ENCODE peak calls at places on chromosomes 12 and 14, in four cellular contexts. One of them, this sample, is unnamed.

GRCh38 chr12:85979641-85980040 is 105.5 kb downstream of the NTS start:
- DNase-seq in WTC11: no peak
- DNase-seq in AG10803: no peak
- DNase-seq in dorsolateral prefrontal cortex: no peak
- DNase-seq in this sample: no peak

GRCh38 chr12:5476356-5476755 is 44.4 kb downstream of the NTF3 start:
- DNase-seq in WTC11: no peak
- DNase-seq in dorsolateral prefrontal cortex: no peak
- DNase-seq in AG10803: no peak
- DNase-seq in this sample: no peak

GRCh38 chr14:21071225-21072041 is 1.3 kb downstream of the ARHGEF40 start:
- DNase-seq in AG10803: peak; percentile 96
- DNase-seq in dorsolateral prefrontal cortex: no peak
- DNase-seq in WTC11: peak; percentile 88
- DNase-seq in this sample: peak; percentile 58

GRCh38 chr14:106556665-106557289 is 1030.4 kb downstream of the TMEM121 start:
- DNase-seq in dorsolateral prefrontal cortex: no peak
- DNase-seq in WTC11: peak; percentile 14
- DNase-seq in AG10803: no peak
- DNase-seq in this sample: peak; percentile 81

GRCh38 chr14:97379091-97379531 is 581.9 kb downstream of the VRK1 start:
- DNase-seq in WTC11: no peak
- DNase-seq in dorsolateral prefrontal cortex: no peak
- DNase-seq in AG10803: no peak
- DNase-seq in this sample: no peak

GRCh38 chr12:24767016-24767415 is 181.9 kb downstream of the BCAT1 start:
- DNase-seq in AG10803: no peak
- DNase-seq in dorsolateral prefrontal cortex: no peak
- DNase-seq in WTC11: no peak
- DNase-seq in this sample: no peak

GRCh38 chr12:4031703-4032291 is 158.6 kb upstream of the PARP11 start:
- DNase-seq in AG10803: peak; percentile 37
- DNase-seq in WTC11: no peak
- DNase-seq in dorsolateral prefrontal cortex: no peak
- DNase-seq in this sample: peak; percentile 19

GRCh38 chr14:68819260-68819691 is 26.4 kb upstream of the ZFP36L1 start:
- DNase-seq in AG10803: peak; percentile 51
- DNase-seq in dorsolateral prefrontal cortex: no peak
- DNase-seq in WTC11: peak; percentile 59
- DNase-seq in this sample: no peak

GRCh38 chr14:97771340-97772045 is 974.3 kb downstream of the VRK1 start:
- DNase-seq in dorsolateral prefrontal cortex: no peak
- DNase-seq in WTC11: no peak
- DNase-seq in AG10803: no peak
- DNase-seq in this sample: no peak

GRCh38 chr12:65990592-65990991 is 140.0 kb downstream of the LLPH start:
- DNase-seq in dorsolateral prefrontal cortex: no peak
- DNase-seq in WTC11: no peak
- DNase-seq in AG10803: no peak
- DNase-seq in this sample: no peak

GRCh38 chr12:53683494-53683893 is 7.6 kb upstream of the ATP5MC2 start:
- DNase-seq in AG10803: no peak
- DNase-seq in dorsolateral prefrontal cortex: no peak
- DNase-seq in WTC11: no peak
- DNase-seq in this sample: no peak

GRCh38 chr12:31353730-31354708 is 28.1 kb upstream of the SINHCAF start:
- DNase-seq in WTC11: no peak
- DNase-seq in dorsolateral prefrontal cortex: no peak
- DNase-seq in AG10803: no peak
- DNase-seq in this sample: no peak

GRCh38 chr12:110849748-110850403 is 3.1 kb downstream of the CCDC63 start:
- DNase-seq in AG10803: no peak
- DNase-seq in WTC11: no peak
- DNase-seq in dorsolateral prefrontal cortex: no peak
- DNase-seq in this sample: no peak

GRCh38 chr12:94151577-94151976 is 3.2 kb downstream of the PLXNC1 start:
- DNase-seq in dorsolateral prefrontal cortex: no peak
- DNase-seq in AG10803: no peak
- DNase-seq in WTC11: no peak
- DNase-seq in this sample: no peak

GRCh38 chr12:45725631-45726593 is 3.6 kb upstream of the ARID2 start:
- DNase-seq in AG10803: peak; percentile 31
- DNase-seq in dorsolateral prefrontal cortex: no peak
- DNase-seq in WTC11: no peak
- DNase-seq in this sample: peak; percentile 24

GRCh38 chr12:524167-524951 is 64.6 kb downstream of the B4GALNT3 start:
- DNase-seq in dorsolateral prefrontal cortex: no peak
- DNase-seq in WTC11: no peak
- DNase-seq in AG10803: no peak
- DNase-seq in this sample: peak; percentile 39

GRCh38 chr12:88325076-88325827 is 183.1 kb downstream of the TMTC3 start:
- DNase-seq in AG10803: peak; percentile 97
- DNase-seq in dorsolateral prefrontal cortex: no peak
- DNase-seq in WTC11: no peak
- DNase-seq in this sample: no peak

GRCh38 chr12:62263956-62264355 is 3.8 kb downstream of the USP15 start:
- DNase-seq in WTC11: no peak
- DNase-seq in AG10803: no peak
- DNase-seq in dorsolateral prefrontal cortex: no peak
- DNase-seq in this sample: no peak

GRCh38 chr14:58898655-58899316 is 261.0 kb downstream of the DACT1 start:
- DNase-seq in AG10803: peak; percentile 96
- DNase-seq in WTC11: no peak
- DNase-seq in dorsolateral prefrontal cortex: no peak
- DNase-seq in this sample: no peak

GRCh38 chr12:31324845-31325523 is 966 bp downstream of the SINHCAF start:
- DNase-seq in AG10803: peak; percentile 35
- DNase-seq in WTC11: peak; percentile 31
- DNase-seq in dorsolateral prefrontal cortex: no peak
- DNase-seq in this sample: peak; percentile 50

GRCh38 chr12:62977419-62977818 is 42.5 kb upstream of the PPM1H start:
- DNase-seq in WTC11: no peak
- DNase-seq in dorsolateral prefrontal cortex: no peak
- DNase-seq in AG10803: peak; percentile 38
- DNase-seq in this sample: peak; percentile 60

GRCh38 chr12:1670815-1671268 is 20.0 kb upstream of the ADIPOR2 start:
- DNase-seq in dorsolateral prefrontal cortex: no peak
- DNase-seq in WTC11: no peak
- DNase-seq in AG10803: no peak
- DNase-seq in this sample: peak; percentile 50

GRCh38 chr12:6824085-6824800 is 2.6 kb downstream of the GPR162 start:
- DNase-seq in AG10803: no peak
- DNase-seq in dorsolateral prefrontal cortex: no peak
- DNase-seq in WTC11: no peak
- DNase-seq in this sample: no peak

GRCh38 chr14:61569783-61570182 is 125.5 kb upstream of the HIF1A start:
- DNase-seq in WTC11: no peak
- DNase-seq in AG10803: peak; percentile 96
- DNase-seq in dorsolateral prefrontal cortex: no peak
- DNase-seq in this sample: peak; percentile 46

GRCh38 chr12:132286912-132287311 is 42.5 kb downstream of the GALNT9 start:
- DNase-seq in AG10803: no peak
- DNase-seq in WTC11: peak; percentile 5
- DNase-seq in dorsolateral prefrontal cortex: no peak
- DNase-seq in this sample: peak; percentile 83

GRCh38 chr12:89706551-89707348 is 1.9 kb downstream of the ATP2B1 start:
- DNase-seq in dorsolateral prefrontal cortex: no peak
- DNase-seq in WTC11: no peak
- DNase-seq in AG10803: peak; percentile 43
- DNase-seq in this sample: peak; percentile 30

GRCh38 chr12:49897276-49897675 is 6.4 kb downstream of the FAIM2 start:
- DNase-seq in WTC11: no peak
- DNase-seq in dorsolateral prefrontal cortex: no peak
- DNase-seq in AG10803: no peak
- DNase-seq in this sample: no peak

GRCh38 chr14:24052656-24053547 is 1.1 kb downstream of the CARMIL3 start:
- DNase-seq in dorsolateral prefrontal cortex: no peak
- DNase-seq in WTC11: no peak
- DNase-seq in AG10803: no peak
- DNase-seq in this sample: no peak

GRCh38 chr14:89312937-89313336 is 104.1 kb downstream of the FOXN3 start:
- DNase-seq in dorsolateral prefrontal cortex: no peak
- DNase-seq in AG10803: no peak
- DNase-seq in WTC11: no peak
- DNase-seq in this sample: no peak

GRCh38 chr14:89308232-89308959 is 108.6 kb downstream of the FOXN3 start:
- DNase-seq in AG10803: peak; percentile 29
- DNase-seq in dorsolateral prefrontal cortex: no peak
- DNase-seq in WTC11: no peak
- DNase-seq in this sample: no peak

GRCh38 chr14:89307409-89307808 is 109.6 kb downstream of the FOXN3 start:
- DNase-seq in dorsolateral prefrontal cortex: no peak
- DNase-seq in WTC11: no peak
- DNase-seq in AG10803: no peak
- DNase-seq in this sample: no peak

GRCh38 chr14:89310211-89310610 is 106.8 kb downstream of the FOXN3 start:
- DNase-seq in AG10803: no peak
- DNase-seq in WTC11: no peak
- DNase-seq in dorsolateral prefrontal cortex: no peak
- DNase-seq in this sample: no peak

DNA sequence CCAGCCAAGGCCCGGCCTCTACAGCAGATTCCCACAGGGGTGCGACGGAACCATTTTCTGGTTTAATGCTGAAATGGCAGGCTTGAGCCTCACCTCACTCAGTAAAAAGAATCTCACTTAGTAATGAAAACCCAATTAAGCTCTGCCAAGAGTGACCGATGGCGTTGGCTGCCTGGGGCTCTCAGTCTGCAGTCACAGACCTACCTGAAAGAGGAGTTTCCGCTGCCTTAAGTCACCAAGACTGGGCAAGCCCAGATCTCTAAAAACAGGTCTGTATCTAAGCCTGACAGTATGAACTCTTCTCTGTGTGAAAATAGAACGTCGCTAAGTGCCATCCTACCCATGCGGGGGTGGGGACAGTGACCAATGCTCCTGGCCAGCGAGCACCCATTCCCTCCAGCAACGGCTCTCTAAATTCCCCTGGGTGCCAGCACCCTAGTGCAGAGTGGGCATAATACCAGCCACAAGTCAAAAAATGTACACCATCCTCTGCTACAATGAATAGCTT is 107.3 kb downstream of the FOXN3 start:
- DNase-seq in WTC11: no peak
- DNase-seq in AG10803: no peak
- DNase-seq in dorsolateral prefrontal cortex: no peak
- DNase-seq in this sample: no peak
- TF ChIP-seq CTCF in WTC11: no peak
- TF ChIP-seq CTCF in AG10803: no peak
- TF ChIP-seq CTCF in dorsolateral prefrontal cortex: no peak
- TF ChIP-seq CTCF in this sample: no peak

GRCh38 chr12:81450920-81451739 is 308.0 kb downstream of the PPFIA2 start:
- DNase-seq in dorsolateral prefrontal cortex: no peak
- DNase-seq in AG10803: peak; percentile 72
- DNase-seq in WTC11: peak; percentile 70
- DNase-seq in this sample: peak; percentile 72
- TF ChIP-seq CTCF in dorsolateral prefrontal cortex: peak; percentile 65
- TF ChIP-seq CTCF in AG10803: peak; percentile 72
- TF ChIP-seq CTCF in WTC11: peak; percentile 38
- TF ChIP-seq CTCF in this sample: peak; percentile 71

GRCh38 chr14:70888151-70888499 is 19.1 kb upstream of the PCNX1 start:
- DNase-seq in AG10803: no peak
- DNase-seq in WTC11: peak; percentile 25
- DNase-seq in dorsolateral prefrontal cortex: no peak
- DNase-seq in this sample: no peak
- TF ChIP-seq CTCF in AG10803: no peak
- TF ChIP-seq CTCF in WTC11: no peak
- TF ChIP-seq CTCF in dorsolateral prefrontal cortex: no peak
- TF ChIP-seq CTCF in this sample: no peak

GRCh38 chr14:53963491-53964227 is 7.0 kb upstream of the BMP4 start:
- DNase-seq in WTC11: peak; percentile 55
- DNase-seq in dorsolateral prefrontal cortex: no peak
- DNase-seq in AG10803: no peak
- DNase-seq in this sample: peak; percentile 75
- TF ChIP-seq CTCF in WTC11: no peak
- TF ChIP-seq CTCF in dorsolateral prefrontal cortex: no peak
- TF ChIP-seq CTCF in AG10803: peak; percentile 7
- TF ChIP-seq CTCF in this sample: peak; percentile 48

GRCh38 chr12:91109148-91109564 is 2.1 kb downstream of the LUM start:
- DNase-seq in dorsolateral prefrontal cortex: peak; percentile 24
- DNase-seq in WTC11: peak; percentile 82
- DNase-seq in AG10803: peak; percentile 83
- DNase-seq in this sample: peak; percentile 88
- TF ChIP-seq CTCF in dorsolateral prefrontal cortex: peak; percentile 32
- TF ChIP-seq CTCF in WTC11: peak; percentile 62
- TF ChIP-seq CTCF in AG10803: peak; percentile 75
- TF ChIP-seq CTCF in this sample: peak; percentile 85

GRCh38 chr12:54879132-54879531 is 24.8 kb downstream of the MUCL1 start:
- DNase-seq in dorsolateral prefrontal cortex: no peak
- DNase-seq in WTC11: no peak
- DNase-seq in AG10803: peak; percentile 42
- DNase-seq in this sample: no peak

GRCh38 chr12:54879579-54879978 is 25.3 kb downstream of the MUCL1 start:
- DNase-seq in WTC11: no peak
- DNase-seq in AG10803: no peak
- DNase-seq in dorsolateral prefrontal cortex: no peak
- DNase-seq in this sample: no peak

GRCh38 chr12:54882074-54882473 is 27.8 kb downstream of the MUCL1 start:
- DNase-seq in AG10803: no peak
- DNase-seq in WTC11: no peak
- DNase-seq in dorsolateral prefrontal cortex: no peak
- DNase-seq in this sample: no peak
- TF ChIP-seq CTCF in AG10803: no peak
- TF ChIP-seq CTCF in WTC11: no peak
- TF ChIP-seq CTCF in dorsolateral prefrontal cortex: no peak
- TF ChIP-seq CTCF in this sample: no peak

GRCh38 chr12:54725233-54725843 is 77.2 kb upstream of the DCD start:
- DNase-seq in AG10803: peak; percentile 6
- DNase-seq in dorsolateral prefrontal cortex: no peak
- DNase-seq in WTC11: no peak
- DNase-seq in this sample: peak; percentile 23
- TF ChIP-seq CTCF in AG10803: peak; percentile 40
- TF ChIP-seq CTCF in dorsolateral prefrontal cortex: peak; percentile 19
- TF ChIP-seq CTCF in WTC11: no peak
- TF ChIP-seq CTCF in this sample: peak; percentile 65